ENCODE peak calls at places on chromosomes 16 and 17, in six cellular contexts. A, G, Y, E, R and K are unnamed samples.

GRCh38 chr17:64009571-64010402 is 10.6 kb downstream of the ICAM2 start:
- DNase-seq in R (no peak), Y (no peak), E (no peak), A (no peak), G (no peak), K (no peak)

GRCh38 chr17:34633351-34633750 is 54.0 kb downstream of the TMEM132E start:
- DNase-seq in E (no peak), A (no peak), G (no peak), Y (no peak), R (no peak), K (no peak)

GRCh38 chr16:10828851-10829331 is 10.3 kb upstream of the TVP23A start:
- DNase-seq in G (no peak), Y (no peak), R (no peak), E (no peak), A (peak; percentile 82), K (no peak)

GRCh38 chr17:63369233-63369632 is 76.9 kb downstream of the CYB561 start:
- DNase-seq in R (no peak), Y (no peak), E (no peak), A (no peak), G (no peak), K (no peak)

GRCh38 chr17:38893612-38894011 is 23.8 kb downstream of the LASP1 start:
- DNase-seq in A (no peak), Y (peak; percentile 43), E (no peak), G (no peak), R (no peak), K (peak; percentile 56)

GRCh38 chr16:77682586-77682985 is 39.7 kb upstream of the NUDT7 start:
- DNase-seq in G (no peak), E (no peak), Y (no peak), A (no peak), R (no peak), K (no peak)

GRCh38 chr16:64952177-64952576 is 169.7 kb downstream of the CDH11 start:
- DNase-seq in Y (no peak), E (no peak), G (no peak), R (no peak), A (no peak), K (no peak)

GRCh38 chr17:8375738-8376259 is 705 bp downstream of the KRABD2 start:
- DNase-seq in R (no peak), Y (no peak), A (no peak), E (no peak), G (no peak), K (no peak)

GRCh38 chr16:88886311-88886914 is 20.0 kb upstream of the PABPN1L start:
- DNase-seq in R (no peak), E (no peak), Y (no peak), G (no peak), A (no peak), K (no peak)

GRCh38 chr16:82701302-82702022 is 74.7 kb downstream of the CDH13 start:
- DNase-seq in G (no peak), R (no peak), Y (no peak), E (no peak), A (no peak), K (no peak)

GRCh38 chr17:27370776-27371175 is 76.9 kb downstream of the WSB1 start:
- DNase-seq in E (no peak), Y (no peak), A (no peak), R (no peak), G (no peak), K (no peak)

GRCh38 chr17:14622622-14623101 is 321.8 kb downstream of the HS3ST3B1 start:
- DNase-seq in G (no peak), E (no peak), Y (no peak), R (no peak), A (no peak), K (no peak)

GRCh38 chr17:21816592-21817567 is 124.6 kb downstream of the KCNJ18 start:
- DNase-seq in R (no peak), E (no peak), G (no peak), Y (no peak), A (no peak), K (no peak)

GRCh38 chr16:80081851-80082250 is 458.9 kb upstream of the DYNLRB2 start:
- DNase-seq in Y (no peak), G (no peak), A (no peak), E (no peak), R (no peak), K (no peak)

GRCh38 chr16:89917773-89918452 is 749 bp upstream of the MC1R start:
- DNase-seq in A (peak; percentile 82), E (peak; percentile 73), R (no peak), G (peak; percentile 90), Y (peak; percentile 78), K (peak; percentile 70)

GRCh38 chr17:78374189-78374588 is 4.3 kb upstream of the PGS1 start:
- DNase-seq in A (no peak), R (no peak), E (no peak), G (no peak), Y (peak; percentile 35), K (no peak)

GRCh38 chr16:2815299-2815771 is 1.7 kb upstream of the PRSS21 start:
- DNase-seq in R (no peak), E (no peak), G (no peak), A (no peak), Y (no peak), K (no peak)

GRCh38 chr17:72406501-72406900 is 285.7 kb downstream of the SOX9 start:
- DNase-seq in E (no peak), G (no peak), Y (no peak), A (no peak), R (no peak), K (no peak)

GRCh38 chr17:31061678-31062077 is 33.1 kb upstream of the NF1 start:
- DNase-seq in Y (peak; percentile 27), G (no peak), E (no peak), R (no peak), A (no peak), K (no peak)

GRCh38 chr16:1054660-1055556 is 17.6 kb upstream of the SSTR5 start:
- DNase-seq in R (no peak), Y (peak; percentile 64), A (peak; percentile 91), E (no peak), G (peak; percentile 26), K (peak; percentile 9)

GRCh38 chr17:46851029-46851741 is at the start of gene WNT9B:
- DNase-seq in R (no peak), A (peak; percentile 90), E (no peak), G (peak; percentile 48), Y (peak; percentile 65), K (no peak)

GRCh38 chr16:66495440-66495839 is 54.5 kb downstream of the TK2 start:
- DNase-seq in E (no peak), A (no peak), G (no peak), Y (no peak), R (no peak), K (no peak)
- TF ChIP-seq GABPA in E (no peak), A (no peak), G (no peak), Y (no peak), R (no peak), K (no peak)

GRCh38 chr16:56941092-56941491 is 9.2 kb downstream of the HERPUD1 start:
- DNase-seq in R (no peak), G (no peak), A (no peak), Y (no peak), E (no peak), K (no peak)
- TF ChIP-seq POLR2AphosphoS5 in R (no peak), G (peak; percentile 61), A (no peak), Y (no peak), E (peak; percentile 87), K (no peak)

DNA sequence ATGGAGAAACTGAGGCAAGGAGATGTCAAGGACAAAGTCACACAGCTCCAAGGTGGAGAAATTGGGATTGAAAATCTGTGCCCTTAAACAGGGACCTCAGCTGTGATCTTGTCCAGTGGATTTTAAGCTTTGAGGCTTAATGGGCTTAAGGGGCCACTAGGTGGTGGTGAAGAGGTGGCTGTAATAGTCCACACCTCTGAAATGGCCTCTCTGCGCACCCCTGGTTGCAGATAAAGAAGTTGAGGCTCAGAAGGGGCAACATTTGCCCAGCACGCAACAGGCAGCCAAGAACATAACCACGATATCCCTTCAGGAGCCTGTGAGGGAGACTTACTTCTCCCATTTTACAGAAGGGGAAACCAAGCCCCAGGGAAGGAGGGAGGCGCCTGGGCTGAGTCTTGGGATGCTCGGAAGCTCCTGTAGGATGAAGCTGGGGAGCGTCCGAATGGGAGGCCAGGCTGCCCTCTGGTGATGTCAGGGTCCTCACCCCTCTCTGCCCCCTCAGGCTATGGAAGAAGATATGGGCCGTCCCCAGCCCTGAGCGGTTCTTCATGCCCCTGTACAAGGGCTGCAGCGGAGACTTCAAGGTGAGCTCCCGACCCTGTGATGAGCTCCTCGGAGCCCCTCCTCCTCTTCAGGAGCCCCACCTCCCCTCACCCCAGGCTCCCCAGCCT is 43.7 kb downstream of the IL21R start:
- DNase-seq in R (no peak), E (no peak), Y (no peak), A (no peak), G (no peak), K (no peak)
- TF ChIP-seq CTCF in R (peak; percentile 33), E (peak; percentile 11), Y (peak; percentile 12), A (no peak), G (no peak), K (no peak)

DNA sequence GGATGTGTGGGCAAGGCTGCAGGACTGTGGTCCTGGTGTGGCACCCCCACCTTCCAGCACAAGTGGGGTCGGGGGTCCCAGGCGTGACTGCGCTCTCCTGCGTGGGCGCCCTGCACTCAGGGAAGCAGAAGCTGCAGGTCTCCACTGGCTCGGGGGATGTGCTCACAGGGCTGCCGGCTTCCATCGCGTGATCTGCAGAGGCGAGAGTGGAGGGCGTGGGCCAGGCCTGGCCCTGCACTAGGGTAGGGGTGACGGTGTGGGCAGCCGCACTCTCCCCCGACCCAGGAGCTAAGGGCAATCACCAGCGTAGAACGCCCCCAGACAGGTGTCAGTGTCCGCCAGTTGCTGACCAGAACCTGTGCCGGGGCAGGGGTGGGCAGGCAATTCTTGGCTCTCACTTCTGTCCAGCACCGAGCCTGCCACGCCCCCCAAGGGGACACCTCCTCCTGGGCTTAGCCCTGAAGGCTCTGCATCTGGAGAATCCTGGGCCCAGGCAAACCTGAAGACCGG is 32.3 kb downstream of the TNFRSF13B start:
- DNase-seq in R (no peak), Y (no peak), A (no peak), E (no peak), G (no peak), K (no peak)
- TF ChIP-seq GABPA in R (no peak), Y (no peak), A (no peak), E (no peak), G (no peak), K (no peak)

GRCh38 chr17:71080937-71081336 is 911.6 kb downstream of the KCNJ2 start:
- DNase-seq in R (no peak), A (no peak), E (no peak), Y (no peak), G (no peak), K (no peak)
- TF ChIP-seq POLR2AphosphoS5 in R (no peak), A (no peak), E (no peak), Y (no peak), G (no peak), K (no peak)

GRCh38 chr17:43790311-43790940 is 10.2 kb downstream of the CFAP97D1 start:
- DNase-seq in G (peak; percentile 26), Y (no peak), E (no peak), R (no peak), A (no peak), K (no peak)
- TF ChIP-seq CTCF in G (peak; percentile 91), Y (no peak), E (no peak), R (peak; percentile 75), A (peak; percentile 26), K (no peak)